ENCODE peak calls at places on chromosomes 5 and 9, in eight cellular contexts. One of them, this sample, is unnamed.

GRCh38 chr9:95100071-95100627 is 217.4 kb downstream of the FANCC start:
- DNase-seq in stimulated activated CD4-positive, alpha-beta T cell treated with anti-CD3 and anti-CD28 coated beads, TNF-alpha, amount 100 ng/mL, for 24 hours: no peak
- DNase-seq in activated naive CD4-positive, alpha-beta T cell treated with Interleukin-2 at 50 U/mL for 16 hours: no peak
- DNase-seq in M059J: peak; percentile 48
- DNase-seq in AML-193: no peak
- DNase-seq in frontal cortex: no peak
- DNase-seq in substantia nigra: no peak
- DNase-seq in ACHN: no peak
- DNase-seq in this sample: no peak

GRCh38 chr9:107387401-107387800 is 102.2 kb downstream of the KLF4 start:
- DNase-seq in substantia nigra: no peak
- DNase-seq in AML-193: no peak
- DNase-seq in stimulated activated CD4-positive, alpha-beta T cell treated with anti-CD3 and anti-CD28 coated beads, TNF-alpha, amount 100 ng/mL, for 24 hours: no peak
- DNase-seq in ACHN: no peak
- DNase-seq in frontal cortex: no peak
- DNase-seq in activated naive CD4-positive, alpha-beta T cell treated with Interleukin-2 at 50 U/mL for 16 hours: no peak
- DNase-seq in M059J: no peak
- DNase-seq in this sample: no peak

GRCh38 chr5:171367424-171368370 is 20.0 kb upstream of the NPM1 start:
- DNase-seq in substantia nigra: no peak
- DNase-seq in ACHN: peak; percentile 93
- DNase-seq in stimulated activated CD4-positive, alpha-beta T cell treated with anti-CD3 and anti-CD28 coated beads, TNF-alpha, amount 100 ng/mL, for 24 hours: no peak
- DNase-seq in AML-193: peak; percentile 48
- DNase-seq in M059J: peak; percentile 90
- DNase-seq in activated naive CD4-positive, alpha-beta T cell treated with Interleukin-2 at 50 U/mL for 16 hours: no peak
- DNase-seq in frontal cortex: no peak
- DNase-seq in this sample: no peak

GRCh38 chr9:89756891-89757537 is 152.2 kb downstream of the GADD45G start:
- DNase-seq in AML-193: no peak
- DNase-seq in frontal cortex: no peak
- DNase-seq in stimulated activated CD4-positive, alpha-beta T cell treated with anti-CD3 and anti-CD28 coated beads, TNF-alpha, amount 100 ng/mL, for 24 hours: no peak
- DNase-seq in ACHN: no peak
- DNase-seq in M059J: peak; percentile 66
- DNase-seq in activated naive CD4-positive, alpha-beta T cell treated with Interleukin-2 at 50 U/mL for 16 hours: no peak
- DNase-seq in substantia nigra: no peak
- DNase-seq in this sample: no peak

GRCh38 chr9:112175796-112176315 is 759 bp upstream of the SUSD1 start:
- DNase-seq in substantia nigra: no peak
- DNase-seq in M059J: no peak
- DNase-seq in activated naive CD4-positive, alpha-beta T cell treated with Interleukin-2 at 50 U/mL for 16 hours: no peak
- DNase-seq in ACHN: no peak
- DNase-seq in frontal cortex: no peak
- DNase-seq in AML-193: no peak
- DNase-seq in stimulated activated CD4-positive, alpha-beta T cell treated with anti-CD3 and anti-CD28 coated beads, TNF-alpha, amount 100 ng/mL, for 24 hours: no peak
- DNase-seq in this sample: no peak

GRCh38 chr9:6567140-6567591 is 78.4 kb downstream of the GLDC start:
- DNase-seq in M059J: peak; percentile 94
- DNase-seq in AML-193: no peak
- DNase-seq in ACHN: peak; percentile 79
- DNase-seq in activated naive CD4-positive, alpha-beta T cell treated with Interleukin-2 at 50 U/mL for 16 hours: peak; percentile 49
- DNase-seq in frontal cortex: no peak
- DNase-seq in substantia nigra: no peak
- DNase-seq in stimulated activated CD4-positive, alpha-beta T cell treated with anti-CD3 and anti-CD28 coated beads, TNF-alpha, amount 100 ng/mL, for 24 hours: peak; percentile 42
- DNase-seq in this sample: peak; percentile 61

GRCh38 chr5:56598941-56599340 is 216.4 kb upstream of the MAP3K1 start:
- DNase-seq in AML-193: no peak
- DNase-seq in activated naive CD4-positive, alpha-beta T cell treated with Interleukin-2 at 50 U/mL for 16 hours: no peak
- DNase-seq in ACHN: no peak
- DNase-seq in substantia nigra: no peak
- DNase-seq in M059J: no peak
- DNase-seq in frontal cortex: no peak
- DNase-seq in stimulated activated CD4-positive, alpha-beta T cell treated with anti-CD3 and anti-CD28 coated beads, TNF-alpha, amount 100 ng/mL, for 24 hours: no peak
- DNase-seq in this sample: no peak

GRCh38 chr5:155699385-155699784 is 627.6 kb upstream of the SGCD start:
- DNase-seq in substantia nigra: no peak
- DNase-seq in frontal cortex: no peak
- DNase-seq in M059J: no peak
- DNase-seq in ACHN: no peak
- DNase-seq in AML-193: no peak
- DNase-seq in activated naive CD4-positive, alpha-beta T cell treated with Interleukin-2 at 50 U/mL for 16 hours: no peak
- DNase-seq in stimulated activated CD4-positive, alpha-beta T cell treated with anti-CD3 and anti-CD28 coated beads, TNF-alpha, amount 100 ng/mL, for 24 hours: no peak
- DNase-seq in this sample: no peak

GRCh38 chr5:53481887-53482716 is 1.7 kb downstream of the FST start:
- DNase-seq in stimulated activated CD4-positive, alpha-beta T cell treated with anti-CD3 and anti-CD28 coated beads, TNF-alpha, amount 100 ng/mL, for 24 hours: peak; percentile 65
- DNase-seq in AML-193: peak; percentile 91
- DNase-seq in M059J: peak; percentile 74
- DNase-seq in substantia nigra: no peak
- DNase-seq in ACHN: peak; percentile 53
- DNase-seq in activated naive CD4-positive, alpha-beta T cell treated with Interleukin-2 at 50 U/mL for 16 hours: peak; percentile 65
- DNase-seq in frontal cortex: peak; percentile 51
- DNase-seq in this sample: peak; percentile 84

GRCh38 chr9:130866474-130866965 is 30.1 kb downstream of the QRFP start:
- DNase-seq in activated naive CD4-positive, alpha-beta T cell treated with Interleukin-2 at 50 U/mL for 16 hours: peak; percentile 49
- DNase-seq in stimulated activated CD4-positive, alpha-beta T cell treated with anti-CD3 and anti-CD28 coated beads, TNF-alpha, amount 100 ng/mL, for 24 hours: peak; percentile 52
- DNase-seq in substantia nigra: no peak
- DNase-seq in frontal cortex: peak; percentile 40
- DNase-seq in M059J: peak; percentile 91
- DNase-seq in AML-193: peak; percentile 80
- DNase-seq in ACHN: peak; percentile 88
- DNase-seq in this sample: peak; percentile 66